ENCODE peak calls at places on chromosomes 13 and 19, in eight cellular contexts. V is anterior cingulate cortex; O is bronchial epithelial cell; L is pulmonary artery endothelial cell; C is stimulated activated CD4-positive, alpha-beta T cell treated with anti-CD3 and anti-CD28 coated beads, Interleukin-12 subunit alpha, Interleukin-12 subunit beta, amount 100 ng/mL, for 48 hours; K is tibial nerve; Q is CD8-positive, alpha-beta memory T cell; P is esophagus squamous epithelium. W is an unnamed sample.
A peak's percentile ranks its signal among the peaks of the same experiment; 100 is the strongest.

GRCh38 chr13:100203696-100204367 is 114.9 kb downstream of the PCCA start:
- DNase-seq in L (no peak), Q (peak; percentile 47), C (no peak), P (no peak), V (no peak), K (no peak), O (peak; percentile 44), W (peak; percentile 74)

GRCh38 chr13:101018720-101019119 is 344.1 kb upstream of the TMTC4 start:
- DNase-seq in L (no peak), Q (no peak), K (no peak), P (no peak), O (peak; percentile 42), V (no peak), C (no peak), W (peak; percentile 91)

GRCh38 chr13:76723551-76724232 is 162.5 kb downstream of the KCTD12 start:
- DNase-seq in V (no peak), O (peak; percentile 40), K (no peak), L (peak; percentile 98), C (no peak), Q (peak; percentile 2), P (no peak), W (peak; percentile 65)

GRCh38 chr13:86155756-86156155 is 356.5 kb upstream of the SLITRK6 start:
- DNase-seq in C (no peak), P (no peak), V (no peak), Q (no peak), L (no peak), O (no peak), K (no peak), W (no peak)

GRCh38 chr13:46582190-46582589 is 29.2 kb downstream of the LRCH1 start:
- DNase-seq in C (no peak), K (no peak), P (no peak), O (no peak), L (no peak), V (no peak), Q (no peak), W (no peak)

GRCh38 chr19:31348416-31349159 is 648 bp downstream of the TSHZ3 start:
- DNase-seq in V (no peak), K (peak; percentile 27), Q (no peak), P (no peak), L (no peak), C (no peak), O (no peak), W (no peak)

GRCh38 chr13:52447354-52447753 is 3.1 kb downstream of the VPS36 start:
- DNase-seq in P (no peak), K (no peak), L (no peak), Q (no peak), V (no peak), O (peak; percentile 58), C (no peak), W (no peak)

GRCh38 chr19:5692785-5693194 is 2.7 kb downstream of the RPL36 start:
- DNase-seq in C (no peak), V (no peak), Q (no peak), K (no peak), P (no peak), L (no peak), O (no peak), W (no peak)

GRCh38 chr13:38661276-38661675 is 25.6 kb upstream of the FREM2 start:
- DNase-seq in L (no peak), Q (no peak), K (no peak), V (no peak), P (no peak), C (no peak), O (no peak), W (peak; percentile 43)